ENCODE peak calls at places on chromosome 15, in four cellular contexts. One of them, this sample, is unnamed.

GRCh38 chr15:101242160-101242998 is 9.5 kb downstream of the CHSY1 start:
- DNase-seq in GM12878: peak
- DNase-seq in K562: no peak
- DNase-seq in H1: no peak
- DNase-seq in this sample: no peak

GRCh38 chr15:97903560-97904195 is 56.8 kb upstream of the ARRDC4 start:
- DNase-seq in GM12878: no peak
- DNase-seq in K562: no peak
- DNase-seq in H1: no peak
- DNase-seq in this sample: no peak

GRCh38 chr15:101498731-101499480 is 9.4 kb upstream of the PCSK6 start:
- DNase-seq in GM12878: no peak
- DNase-seq in K562: no peak
- DNase-seq in H1: no peak
- DNase-seq in this sample: no peak

GRCh38 chr15:93076875-93077274 is 12.1 kb downstream of the RGMA start:
- DNase-seq in GM12878: no peak
- DNase-seq in K562: no peak
- DNase-seq in H1: no peak
- DNase-seq in this sample: no peak

GRCh38 chr15:72220678-72221077 is 10.3 kb downstream of the PKM start:
- DNase-seq in GM12878: no peak
- DNase-seq in K562: no peak
- DNase-seq in H1: no peak
- DNase-seq in this sample: no peak

GRCh38 chr15:88269371-88270062 is 13.0 kb upstream of the NTRK3 start:
- DNase-seq in GM12878: no peak
- DNase-seq in K562: no peak
- DNase-seq in H1: no peak
- DNase-seq in this sample: no peak

GRCh38 chr15:30921781-30922371 is 18.2 kb downstream of the FAN1 start:
- DNase-seq in GM12878: no peak
- DNase-seq in K562: no peak
- DNase-seq in H1: no peak
- DNase-seq in this sample: peak

GRCh38 chr15:77576538-77576937 is 56.2 kb downstream of the LINGO1 start:
- DNase-seq in GM12878: no peak
- DNase-seq in K562: no peak
- DNase-seq in H1: no peak
- DNase-seq in this sample: no peak

GRCh38 chr15:101046826-101047225 is 127.7 kb downstream of the LRRK1 start:
- DNase-seq in GM12878: no peak
- DNase-seq in K562: no peak
- DNase-seq in H1: no peak
- DNase-seq in this sample: no peak

GRCh38 chr15:57747206-57747605 is 40.7 kb downstream of the POLR2M start:
- DNase-seq in GM12878: no peak
- DNase-seq in K562: peak
- DNase-seq in H1: no peak
- DNase-seq in this sample: no peak

GRCh38 chr15:38503497-38503896 is 49.6 kb downstream of the FAM98B start:
- DNase-seq in GM12878: no peak
- DNase-seq in K562: no peak
- DNase-seq in H1: no peak
- DNase-seq in this sample: no peak

GRCh38 chr15:83983634-83984458 is 251.7 kb upstream of the GOLGA6L4 start:
- DNase-seq in GM12878: no peak
- DNase-seq in K562: no peak
- DNase-seq in H1: no peak
- DNase-seq in this sample: no peak

GRCh38 chr15:75685195-75685594 is 27.5 kb downstream of the CSPG4 start:
- DNase-seq in GM12878: no peak
- DNase-seq in K562: no peak
- DNase-seq in H1: no peak
- DNase-seq in this sample: no peak

GRCh38 chr15:74613089-74613952 is 2.3 kb upstream of the CLK3 start:
- DNase-seq in GM12878: no peak
- DNase-seq in K562: no peak
- DNase-seq in H1: no peak
- DNase-seq in this sample: no peak

GRCh38 chr15:64640146-64640868 is 135.1 kb downstream of the RBPMS2 start:
- DNase-seq in GM12878: no peak
- DNase-seq in K562: no peak
- DNase-seq in H1: no peak
- DNase-seq in this sample: no peak

GRCh38 chr15:51579012-51579411 is 43.6 kb downstream of the DMXL2 start:
- DNase-seq in GM12878: no peak
- DNase-seq in K562: no peak
- DNase-seq in H1: no peak
- DNase-seq in this sample: no peak

GRCh38 chr15:27743078-27743477 is 356.0 kb downstream of the OCA2 start:
- DNase-seq in GM12878: no peak
- DNase-seq in K562: no peak
- DNase-seq in H1: no peak
- DNase-seq in this sample: peak

GRCh38 chr15:62895905-62896316 is 146.6 kb upstream of the TPM1 start:
- DNase-seq in GM12878: no peak
- DNase-seq in K562: no peak
- DNase-seq in H1: no peak
- DNase-seq in this sample: no peak

GRCh38 chr15:85649372-85649771 is 145.4 kb downstream of the KLHL25 start:
- DNase-seq in GM12878: no peak
- DNase-seq in K562: no peak
- DNase-seq in H1: no peak
- DNase-seq in this sample: no peak

DNA sequence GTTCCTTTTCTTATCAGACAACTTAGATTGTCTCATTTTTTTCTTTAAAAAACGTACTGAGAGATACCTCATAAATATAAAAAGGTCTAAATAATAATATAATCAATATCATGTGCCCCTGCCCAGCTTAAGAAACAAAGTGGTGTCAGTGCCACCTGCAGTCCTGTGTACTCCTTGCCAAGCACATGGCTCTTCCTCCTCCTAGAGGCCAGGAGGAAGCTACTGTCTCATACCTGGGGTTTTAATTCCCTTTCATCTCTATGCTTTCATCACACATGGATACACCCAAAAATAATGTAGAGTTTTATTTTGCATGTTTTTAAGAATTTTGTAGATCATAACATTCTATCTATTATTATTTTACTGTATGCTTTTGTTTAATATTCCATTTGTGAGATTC is 98.6 kb upstream of the C15orf61 start:
- DNase-seq in GM12878: no peak
- DNase-seq in K562: no peak
- DNase-seq in H1: no peak
- DNase-seq in this sample: no peak
- TF ChIP-seq NRF1 in GM12878: no peak
- TF ChIP-seq NRF1 in K562: no peak
- TF ChIP-seq NRF1 in H1: no peak
- TF ChIP-seq NRF1 in this sample: no peak

DNA sequence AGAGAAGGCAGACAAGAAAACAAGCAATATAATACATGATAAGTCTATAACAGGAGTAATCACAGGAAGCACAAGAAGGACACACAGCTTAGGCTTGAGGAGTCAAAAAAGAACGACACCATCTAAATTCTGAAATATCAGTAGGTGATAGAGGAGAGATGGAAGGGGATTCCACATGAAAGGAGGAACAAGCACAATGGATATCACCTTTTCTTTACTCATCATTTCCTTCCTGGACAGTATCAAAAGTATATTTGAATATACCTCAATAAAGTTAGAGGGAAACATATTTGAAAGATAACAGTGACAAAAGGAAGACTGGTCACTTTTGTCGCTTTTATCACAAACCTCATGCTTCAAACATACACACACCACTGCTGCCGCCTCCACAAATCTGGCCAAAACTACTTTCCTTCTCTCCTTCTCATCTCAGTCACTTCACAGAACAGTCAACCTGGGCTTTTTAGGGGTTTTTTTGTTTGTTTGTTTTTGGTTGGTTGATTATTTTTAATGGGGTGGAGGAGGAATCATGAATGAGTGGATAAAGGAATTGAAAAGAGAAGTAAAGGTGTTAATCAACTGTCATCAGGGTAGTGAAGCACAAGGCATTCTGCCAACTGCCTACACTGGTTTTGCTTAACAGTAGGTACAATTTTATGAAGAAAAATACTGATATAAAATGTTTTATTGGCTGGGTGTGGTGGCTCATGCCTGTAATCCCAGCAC is 18.5 kb downstream of the DENND4A start:
- DNase-seq in GM12878: peak
- DNase-seq in K562: no peak
- DNase-seq in H1: no peak
- DNase-seq in this sample: no peak
- H3K27ac ChIP-seq in GM12878: peak
- H3K27ac ChIP-seq in K562: no peak
- H3K27ac ChIP-seq in H1: no peak
- H3K27ac ChIP-seq in this sample: no peak

DNA sequence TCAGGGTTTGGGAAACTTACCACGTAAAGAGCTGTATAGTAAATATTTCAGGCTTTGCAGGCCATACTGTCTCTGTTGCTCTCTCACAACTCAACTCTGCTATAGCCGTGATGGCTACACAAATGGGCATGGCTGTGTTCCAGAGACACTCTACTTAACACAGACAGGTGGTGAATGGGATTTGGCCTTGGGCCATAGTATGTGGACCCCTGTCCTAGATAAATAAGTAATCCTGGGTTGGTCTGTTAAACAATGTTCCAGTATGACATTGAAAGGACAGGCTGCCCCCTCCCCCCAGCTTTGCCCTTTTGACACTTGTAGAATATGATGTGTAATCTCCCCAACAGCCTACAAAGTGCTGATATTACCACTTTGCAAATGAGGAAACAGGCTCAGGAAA is 38.3 kb downstream of the SLCO3A1 start:
- DNase-seq in GM12878: no peak
- DNase-seq in K562: no peak
- DNase-seq in H1: no peak
- DNase-seq in this sample: no peak
- TF ChIP-seq NRF1 in GM12878: no peak
- TF ChIP-seq NRF1 in K562: no peak
- TF ChIP-seq NRF1 in H1: no peak
- TF ChIP-seq NRF1 in this sample: no peak

GRCh38 chr15:45378913-45379262 is 544 bp upstream of the GATM start:
- DNase-seq in GM12878: no peak
- DNase-seq in K562: no peak
- DNase-seq in H1: no peak
- DNase-seq in this sample: no peak
- H3K27ac ChIP-seq in GM12878: peak
- H3K27ac ChIP-seq in K562: no peak
- H3K27ac ChIP-seq in H1: no peak
- H3K27ac ChIP-seq in this sample: no peak

DNA sequence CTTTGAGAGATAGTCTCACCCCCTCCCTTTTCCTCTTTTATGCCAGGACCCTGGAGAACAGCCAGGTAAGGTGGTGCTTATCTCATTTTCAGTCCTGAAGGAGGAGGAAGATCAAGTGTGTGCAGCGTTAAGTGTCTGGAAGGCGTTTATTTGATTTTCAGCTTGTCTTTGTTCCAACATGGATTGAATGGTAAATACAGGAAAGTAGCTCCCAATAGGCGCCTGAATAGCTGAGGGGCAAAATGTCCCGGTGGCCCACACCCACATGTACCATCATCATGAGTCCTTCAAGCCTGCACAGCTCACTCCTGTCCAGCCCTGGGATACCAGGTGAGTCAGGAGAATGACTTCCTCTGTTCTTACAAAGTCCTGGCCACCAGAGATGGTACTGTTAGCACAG is 73.5 kb downstream of the CEMIP start:
- DNase-seq in GM12878: no peak
- DNase-seq in K562: no peak
- DNase-seq in H1: no peak
- DNase-seq in this sample: no peak
- TF ChIP-seq NRF1 in GM12878: no peak
- TF ChIP-seq NRF1 in K562: no peak
- TF ChIP-seq NRF1 in H1: no peak
- TF ChIP-seq NRF1 in this sample: no peak

GRCh38 chr15:70480196-70480856 is 283.0 kb downstream of the UACA start:
- DNase-seq in GM12878: no peak
- DNase-seq in K562: no peak
- DNase-seq in H1: no peak
- DNase-seq in this sample: no peak
- H3K27ac ChIP-seq in GM12878: peak
- H3K27ac ChIP-seq in K562: no peak
- H3K27ac ChIP-seq in H1: no peak
- H3K27ac ChIP-seq in this sample: no peak

GRCh38 chr15:42081463-42081830 is 12.9 kb downstream of the PLA2G4D start:
- DNase-seq in GM12878: no peak
- DNase-seq in K562: no peak
- DNase-seq in H1: no peak
- DNase-seq in this sample: no peak
- TF ChIP-seq NRF1 in GM12878: no peak
- TF ChIP-seq NRF1 in K562: no peak
- TF ChIP-seq NRF1 in H1: no peak
- TF ChIP-seq NRF1 in this sample: no peak

This sample was measured in SK-N-SH.